ENCODE peak calls at places on chromosomes 7 and 10, in nine cellular contexts. C is left ventricle myocardium inferior; R is WERI-Rb-1; L is CD4-positive, alpha-beta T cell; B is substantia nigra; D is adrenal gland; N is astrocyte; K is HCT116; P is heart left ventricle. H is an unnamed sample.

GRCh38 chr7:924541-925231 is 29.8 kb downstream of the ADAP1 start:
- DNase-seq in P (peak; percentile 63), N (no peak), B (no peak), D (no peak), K (no peak), C (peak; percentile 16), L (peak; percentile 3), R (no peak), H (peak; percentile 13)

GRCh38 chr10:130109796-130110235 is 814 bp downstream of the C10orf143 start:
- DNase-seq in C (peak; percentile 38), N (peak; percentile 67), B (peak; percentile 6), L (peak; percentile 68), K (peak; percentile 49), D (peak; percentile 75), P (no peak), R (peak; percentile 65), H (peak; percentile 81)

GRCh38 chr7:157576415-157576814 is 239.6 kb downstream of the DNAJB6 start:
- DNase-seq in R (no peak), C (no peak), P (peak; percentile 65), D (no peak), K (no peak), B (no peak), N (no peak), L (peak; percentile 65), H (no peak)

GRCh38 chr10:28661035-28661434 is 16.3 kb upstream of the BAMBI start:
- DNase-seq in K (no peak), B (no peak), N (peak; percentile 86), D (no peak), P (no peak), R (no peak), C (no peak), L (no peak), H (no peak)

GRCh38 chr10:13272164-13272571 is 27.7 kb downstream of the PHYH start:
- DNase-seq in B (peak; percentile 13), K (no peak), N (peak; percentile 14), D (no peak), P (peak; percentile 68), L (no peak), C (peak; percentile 57), R (no peak), H (peak; percentile 72)

GRCh38 chr10:101968286-101968685 is 87.7 kb downstream of the ARMH3 start:
- DNase-seq in K (no peak), P (no peak), C (no peak), D (no peak), B (no peak), R (no peak), N (no peak), L (no peak), H (no peak)

GRCh38 chr10:6579904-6580278 is at the start of gene PRKCQ:
- DNase-seq in C (no peak), B (no peak), P (peak; percentile 66), K (no peak), L (no peak), R (no peak), N (peak; percentile 30), D (no peak), H (peak; percentile 33)

GRCh38 chr10:29691564-29692064 is 56.8 kb upstream of the SVIL start:
- DNase-seq in K (no peak), D (peak; percentile 42), P (no peak), L (no peak), R (peak; percentile 36), C (no peak), N (peak; percentile 94), B (no peak), H (no peak)

GRCh38 chr7:37493123-37493522 is 44.5 kb upstream of the ELMO1 start:
- DNase-seq in R (no peak), N (no peak), D (no peak), C (no peak), B (no peak), L (no peak), K (no peak), P (no peak), H (no peak)

GRCh38 chr7:152383341-152384234 is 52.2 kb downstream of the KMT2C start:
- DNase-seq in D (peak; percentile 33), B (no peak), R (no peak), P (no peak), N (peak; percentile 94), K (no peak), L (no peak), C (no peak), H (no peak)

GRCh38 chr7:108592633-108593277 is 23.1 kb downstream of the DNAJB9 start:
- DNase-seq in B (no peak), D (no peak), L (no peak), N (no peak), P (no peak), K (no peak), C (no peak), R (peak; percentile 75), H (no peak)

GRCh38 chr7:53768191-53768590 is 732.8 kb downstream of the POM121L12 start:
- DNase-seq in C (no peak), N (no peak), R (no peak), K (no peak), P (no peak), L (no peak), D (no peak), B (no peak), H (no peak)

GRCh38 chr7:143934526-143935340 is at the start of gene OR2F2:
- DNase-seq in K (no peak), D (no peak), P (no peak), C (no peak), R (no peak), L (no peak), N (peak; percentile 59), B (no peak), H (no peak)

GRCh38 chr7:46932656-46933424 is 649.1 kb downstream of the TNS3 start:
- DNase-seq in B (no peak), R (no peak), K (no peak), C (no peak), N (peak; percentile 95), P (no peak), L (no peak), D (peak; percentile 60), H (peak; percentile 16)

GRCh38 chr10:3046210-3046779 is 21.1 kb upstream of the PFKP start:
- DNase-seq in B (no peak), K (no peak), C (no peak), D (no peak), L (no peak), N (no peak), P (no peak), R (no peak), H (no peak)

GRCh38 chr10:78045237-78045636 is 11.6 kb downstream of the RPS24 start:
- DNase-seq in N (no peak), D (no peak), P (no peak), B (no peak), C (no peak), R (no peak), K (no peak), L (no peak), H (no peak)

GRCh38 chr7:10740805-10741204 is 232.9 kb upstream of the PHF14 start:
- DNase-seq in D (no peak), P (no peak), N (no peak), K (no peak), B (no peak), C (no peak), L (no peak), R (no peak), H (no peak)

GRCh38 chr7:151694828-151695580 is 175.3 kb upstream of the RHEB start:
- DNase-seq in K (no peak), P (peak; percentile 80), N (no peak), L (no peak), B (no peak), C (peak; percentile 75), D (peak; percentile 89), R (no peak), H (no peak)

GRCh38 chr7:460374-461117 is 59.1 kb downstream of the PDGFA start:
- DNase-seq in L (no peak), N (no peak), D (no peak), C (no peak), B (no peak), K (no peak), R (no peak), P (peak; percentile 73), H (no peak)

GRCh38 chr10:97549587-97550322 is 22.8 kb upstream of the ANKRD2 start:
- DNase-seq in P (no peak), B (peak; percentile 53), K (no peak), R (peak; percentile 85), D (no peak), L (no peak), C (peak; percentile 43), N (no peak), H (no peak)

GRCh38 chr10:23437987-23438546 is 808 bp upstream of the OTUD1 start:
- DNase-seq in N (no peak), D (no peak), C (no peak), P (no peak), B (no peak), K (no peak), L (no peak), R (no peak), H (no peak)
- H3K27ac ChIP-seq in N (peak overlapping the region; percentile 61), D (peak overlapping the region; percentile 100), C (peak overlapping the region; percentile 99), P (peak overlapping the region; percentile 93), B (peak overlapping the region; percentile 91), K (peak overlapping the region; percentile 36), L (no peak overlapping the region), R (no peak overlapping the region), H (peak overlapping the region; percentile 78)

GRCh38 chr7:101400751-101401150 is 38.1 kb downstream of the COL26A1 start:
- DNase-seq in N (no peak), K (no peak), P (no peak), R (no peak), C (no peak), B (no peak), D (no peak), L (no peak), H (no peak)
- H3K27ac ChIP-seq in N (no peak overlapping the region), K (no peak overlapping the region), P (no peak overlapping the region), R (no peak overlapping the region), C (no peak overlapping the region), B (no peak overlapping the region), D (no peak overlapping the region), L (no peak overlapping the region), H (no peak overlapping the region)

DNA sequence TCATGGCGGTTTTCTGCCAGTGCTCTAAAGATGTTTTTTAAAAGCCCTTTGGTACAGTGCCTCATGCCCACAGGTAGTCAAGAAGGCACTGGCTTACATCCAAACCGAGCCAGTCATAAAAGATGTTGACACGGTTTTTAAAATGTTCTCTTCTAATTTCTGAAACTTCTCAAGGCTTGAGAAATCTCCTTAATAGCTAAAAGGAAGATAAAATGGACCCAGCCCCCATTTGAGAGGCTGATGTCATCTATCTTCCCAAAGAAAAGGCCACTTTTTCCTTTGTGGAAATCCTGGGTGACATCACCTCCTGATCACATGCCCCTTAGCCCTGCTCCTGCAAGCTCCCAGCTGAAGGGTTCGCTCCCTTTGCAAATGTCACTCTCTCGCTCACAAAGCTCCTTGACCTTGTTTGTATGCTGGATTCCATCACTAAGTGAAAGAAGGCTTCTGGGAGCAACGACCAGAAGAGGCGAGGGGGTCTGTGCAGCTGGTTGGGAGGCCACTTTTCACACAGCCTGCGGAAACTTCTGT is 122.9 kb downstream of the CUBN start:
- DNase-seq in B (no peak), C (no peak), D (peak; percentile 69), L (no peak), P (no peak), K (no peak), N (peak; percentile 68), R (no peak), H (peak; percentile 65)
- H3K27ac ChIP-seq in B (no peak overlapping the region), C (peak overlapping the region; percentile 86), D (peak overlapping the region; percentile 38), L (no peak overlapping the region), P (peak overlapping the region; percentile 61), K (no peak overlapping the region), N (peak overlapping the region; percentile 78), R (no peak overlapping the region), H (peak overlapping the region; percentile 78)

DNA sequence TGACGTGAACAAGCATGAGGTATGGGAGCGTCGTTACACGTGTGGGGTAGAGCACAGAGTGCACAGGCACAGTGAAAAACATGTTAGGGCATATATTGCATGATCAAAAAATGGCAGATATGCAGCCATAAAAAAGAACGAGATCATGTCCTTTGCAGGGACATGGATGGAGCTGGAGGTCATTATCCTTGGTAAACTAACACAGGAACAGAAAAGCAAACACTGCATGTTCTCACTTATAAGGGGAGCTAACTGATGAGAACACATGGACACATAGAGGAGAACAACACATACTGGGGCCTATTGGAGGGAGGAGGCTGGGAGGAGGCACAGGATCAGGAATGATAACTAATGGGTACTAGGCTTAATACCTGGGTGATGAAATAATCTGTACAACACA is 66.3 kb downstream of the TACC2 start:
- DNase-seq in D (no peak), R (no peak), C (no peak), N (no peak), L (no peak), B (no peak), P (no peak), K (no peak), H (no peak)
- H3K27ac ChIP-seq in D (no peak overlapping the region), R (no peak overlapping the region), C (peak overlapping the region; percentile 78), N (no peak overlapping the region), L (no peak overlapping the region), B (no peak overlapping the region), P (peak overlapping the region; percentile 69), K (no peak overlapping the region), H (no peak overlapping the region)